ENCODE peak calls at places on chromosomes 7 and 10, in eight cellular contexts. Y is M059J; G is NCI-H460; W is activated CD4-positive, CD25-positive, alpha-beta regulatory T cell; T is neural progenitor cell; C is amniotic stem cell; Q is CD8-positive, alpha-beta memory T cell; J is NCI-H69. R is an unnamed sample.

GRCh38 chr10:8054243-8054497 is 318 bp upstream of the GATA3 start:
- DNase-seq in C (no peak), W (no peak), J (no peak), Y (peak), G (no peak), T (no peak), Q (no peak), R (peak)

GRCh38 chr7:45146531-45147379 is 10.8 kb upstream of the RAMP3 start:
- DNase-seq in C (no peak), Q (no peak), Y (peak), J (no peak), W (no peak), T (no peak), G (no peak), R (no peak)

GRCh38 chr7:39016609-39017008 is 38.9 kb downstream of the POU6F2 start:
- DNase-seq in J (peak), C (no peak), Y (no peak), T (no peak), Q (no peak), G (no peak), W (no peak), R (no peak)

GRCh38 chr10:94439275-94439861 is 37.0 kb downstream of the TBC1D12 start:
- DNase-seq in C (no peak), Q (no peak), Y (peak), J (peak), T (no peak), G (no peak), W (no peak), R (peak)

GRCh38 chr7:80830584-80831319 is 88.1 kb downstream of the SEMA3C start:
- DNase-seq in T (no peak), J (peak), G (no peak), Q (no peak), Y (peak), W (no peak), C (no peak), R (peak)

GRCh38 chr10:7264313-7264741 is 146.5 kb downstream of the SFMBT2 start:
- DNase-seq in Y (peak), G (peak), T (peak), W (no peak), Q (no peak), C (no peak), J (no peak), R (peak)

GRCh38 chr7:112167144-112167543 is 39.1 kb downstream of the DOCK4 start:
- DNase-seq in Q (no peak), Y (no peak), J (no peak), C (no peak), G (no peak), T (no peak), W (no peak), R (peak)

GRCh38 chr10:63977329-63977923 is 456.2 kb downstream of the REEP3 start:
- DNase-seq in Y (peak), W (no peak), G (peak), C (no peak), Q (no peak), J (peak), T (peak), R (peak)

GRCh38 chr10:133396035-133396624 is 2.2 kb downstream of the MTG1 start:
- DNase-seq in G (no peak), W (no peak), J (no peak), C (no peak), Q (no peak), T (no peak), Y (no peak), R (no peak)

GRCh38 chr7:25780904-25781303 is 371.1 kb upstream of the NFE2L3 start:
- DNase-seq in T (no peak), W (no peak), Y (no peak), J (no peak), Q (no peak), G (no peak), C (no peak), R (no peak)

GRCh38 chr10:110425684-110426293 is 71.9 kb upstream of the DUSP5 start:
- DNase-seq in J (no peak), Q (no peak), G (peak), Y (peak), W (peak), C (peak), T (no peak), R (peak)

GRCh38 chr10:34906021-34906965 is 91.2 kb upstream of the PARD3 start:
- DNase-seq in Y (no peak), W (no peak), G (no peak), C (no peak), T (peak), J (peak), Q (no peak), R (peak)

GRCh38 chr7:2086229-2086628 is 146.5 kb downstream of the MAD1L1 start:
- DNase-seq in W (no peak), G (no peak), T (no peak), Q (no peak), C (no peak), Y (no peak), J (no peak), R (no peak)

R was measured in cardiac fibroblast.